ENCODE peak calls at places on chromosomes 4 and X, in five cellular contexts. B is HepG2, R is endothelial cell of umbilical vein, G is H1, C is GM12878. H is an unnamed sample.

GRCh38 chr4:159273841-159274240 is 171.0 kb downstream of the RAPGEF2 start:
- DNase-seq in B (no peak), R (no peak), G (no peak), C (no peak), H (no peak)

GRCh38 chr4:69823481-69824186 is 36.3 kb downstream of the SULT1E1 start:
- DNase-seq in B (peak; percentile 98), R (peak; percentile 76), G (no peak), C (no peak), H (peak; percentile 41)

GRCh38 chrX:64205441-64205734 is at the start of gene AMER1:
- DNase-seq in B (no peak), R (no peak), G (no peak), C (no peak), H (no peak)

GRCh38 chr4:151402150-151402865 is 6.7 kb upstream of the FHIP1A start:
- DNase-seq in B (no peak), R (no peak), G (no peak), C (no peak), H (no peak)

GRCh38 chrX:17375361-17375630 is 296 bp downstream of the NHS start:
- DNase-seq in B (no peak), R (no peak), G (no peak), C (no peak), H (no peak)

GRCh38 chrX:50684871-50685270 is 129.1 kb downstream of the SHROOM4 start:
- DNase-seq in B (no peak), R (peak; percentile 53), G (no peak), C (no peak), H (no peak)

GRCh38 chrX:118550792-118551191 is 55.2 kb downstream of the DOCK11 start:
- DNase-seq in B (no peak), R (no peak), G (no peak), C (no peak), H (no peak)

GRCh38 chr4:184958127-184958806 is 60.0 kb upstream of the HELT start:
- DNase-seq in B (no peak), R (no peak), G (no peak), C (no peak), H (no peak)

GRCh38 chr4:174099712-174100111 is 183.8 kb downstream of the FBXO8 start:
- DNase-seq in B (no peak), R (no peak), G (no peak), C (no peak), H (no peak)

GRCh38 chr4:52715255-52715897 is 35.8 kb downstream of the ERVMER34-1 start:
- DNase-seq in B (no peak), R (no peak), G (no peak), C (no peak), H (no peak)

GRCh38 chrX:116318672-116319071 is 117.7 kb upstream of the SLC6A14 start:
- DNase-seq in B (no peak), R (no peak), G (no peak), C (no peak), H (no peak)

GRCh38 chr4:2284934-2285664 is 23.2 kb upstream of the MXD4 start:
- DNase-seq in B (no peak), R (peak; percentile 58), G (no peak), C (no peak), H (peak; percentile 75)

GRCh38 chrX:134368140-134368539 is 91.8 kb upstream of the HPRT1 start:
- DNase-seq in B (no peak), R (no peak), G (no peak), C (no peak), H (peak; percentile 31)

GRCh38 chr4:152579916-152580315 is 44.0 kb upstream of the FBXW7 start:
- DNase-seq in B (no peak), R (no peak), G (no peak), C (no peak), H (no peak)

GRCh38 chrX:49192722-49193328 is 6.7 kb upstream of the PRICKLE3 start:
- DNase-seq in B (no peak), R (peak; percentile 36), G (no peak), C (no peak), H (peak; percentile 73)

GRCh38 chrX:40299028-40299479 is 201.3 kb upstream of the BCOR start:
- DNase-seq in B (no peak), R (peak; percentile 6), G (peak; percentile 52), C (no peak), H (peak; percentile 41)

GRCh38 chrX:149759824-149760223 is 14.0 kb upstream of the HSFX1 start:
- DNase-seq in B (no peak), R (no peak), G (no peak), C (no peak), H (no peak)

GRCh38 chr4:154743683-154744340 is at the start of gene LRAT:
- DNase-seq in B (no peak), R (no peak), G (peak; percentile 91), C (no peak), H (no peak)

GRCh38 chrX:39427492-39428289 is 626.4 kb downstream of the MID1IP1 start:
- DNase-seq in B (no peak), R (peak; percentile 30), G (no peak), C (no peak), H (peak; percentile 44)

GRCh38 chr4:15318621-15319348 is 109.0 kb upstream of the C1QTNF7 start:
- DNase-seq in B (no peak), R (no peak), G (no peak), C (no peak), H (no peak)

GRCh38 chr4:165326831-165327210 is 648 bp upstream of the MSMO1 start:
- DNase-seq in B (peak; percentile 57), R (no peak), G (no peak), C (no peak), H (peak; percentile 52)

GRCh38 chr4:931194-931959 is 739 bp downstream of the GAK start:
- DNase-seq in B (peak; percentile 9), R (peak; percentile 34), G (no peak), C (no peak), H (peak; percentile 39)

GRCh38 chr4:1226167-1226514 is 22.8 kb downstream of the CTBP1 start:
- DNase-seq in B (no peak), R (no peak), G (no peak), C (no peak), H (no peak)

GRCh38 chr4:146643812-146644401 is 5.2 kb downstream of the POU4F2 start:
- DNase-seq in B (peak; percentile 6), R (peak; percentile 33), G (no peak), C (no peak), H (peak; percentile 13)

GRCh38 chrX:135596495-135596894 is 76.0 kb downstream of the INTS6L start:
- DNase-seq in B (peak; percentile 2), R (peak; percentile 1), G (peak; percentile 55), C (no peak), H (peak; percentile 68)

GRCh38 chrX:47513697-47514085 is 30.7 kb upstream of the ZNF41 start:
- DNase-seq in B (no peak), R (no peak), G (no peak), C (no peak), H (no peak)

GRCh38 chr4:121154103-121154515 is 10.0 kb downstream of the TNIP3 start:
- DNase-seq in B (no peak), R (no peak), G (no peak), C (peak; percentile 24), H (peak; percentile 80)

GRCh38 chr4:76246025-76246424 is 5.5 kb upstream of the FAM47E start:
- DNase-seq in B (no peak), R (no peak), G (no peak), C (no peak), H (no peak)

GRCh38 chr4:55553442-55553841 is 6.7 kb upstream of the CLOCK start:
- DNase-seq in B (peak; percentile 67), R (no peak), G (peak; percentile 48), C (no peak), H (no peak)

GRCh38 chrX:71930298-71930697 is 19.7 kb downstream of the NHSL2 start:
- DNase-seq in B (no peak), R (no peak), G (no peak), C (no peak), H (no peak)

GRCh38 chr4:162457071-162457865 is 293.5 kb upstream of the FSTL5 start:
- DNase-seq in B (no peak), R (no peak), G (no peak), C (no peak), H (no peak)

GRCh38 chr4:176359590-176359989 is 39.8 kb downstream of the SPCS3 start:
- DNase-seq in B (no peak), R (no peak), G (no peak), C (no peak), H (no peak)

GRCh38 chr4:17817027-17817426 is 6.2 kb downstream of the NCAPG start:
- DNase-seq in B (peak; percentile 29), R (peak; percentile 75), G (no peak), C (peak; percentile 41), H (peak; percentile 71)

GRCh38 chr4:133981327-133981726 is 220.3 kb downstream of the PABPC4L start:
- DNase-seq in B (no peak), R (no peak), G (no peak), C (no peak), H (no peak)

GRCh38 chr4:41203169-41203568 is 11.2 kb downstream of the APBB2 start:
- DNase-seq in B (no peak), R (peak; percentile 68), G (no peak), C (no peak), H (no peak)

GRCh38 chr4:139556071-139556734 is at the start of gene SETD7:
- DNase-seq in B (no peak), R (peak; percentile 87), G (peak; percentile 86), C (no peak), H (peak; percentile 77)
- TF ChIP-seq POLR2A in B (no peak), R (peak; percentile 89), G (peak; percentile 68), C (peak; percentile 46), H (peak; percentile 63)

DNA sequence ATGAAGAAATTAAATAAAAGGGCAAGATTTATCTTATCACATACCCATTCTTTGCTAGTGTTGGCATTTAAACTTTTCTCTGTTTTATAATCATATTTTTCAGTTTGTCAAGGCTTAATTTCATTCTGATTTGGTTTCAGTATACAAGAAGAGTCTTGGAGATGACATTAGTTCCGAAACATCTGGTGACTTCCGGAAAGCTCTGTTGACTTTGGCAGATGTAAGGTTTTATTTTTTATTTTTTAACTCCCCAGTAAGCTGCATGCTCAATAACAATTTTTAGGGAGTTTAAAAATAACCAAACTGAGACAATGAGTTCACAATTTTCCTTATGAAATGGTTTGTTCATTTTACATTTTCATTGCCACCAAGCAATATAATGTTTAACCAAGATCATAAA is 39.8 kb downstream of the ANXA3 start:
- DNase-seq in B (no peak), R (peak; percentile 48), G (no peak), C (no peak), H (no peak)
- TF ChIP-seq MAX in B (no peak), R (no peak), G (no peak), C (no peak), H (no peak)

GRCh38 chrX:12951590-12951965 is 23.3 kb upstream of the TMSB4X start:
- DNase-seq in B (no peak), R (no peak), G (no peak), C (no peak), H (peak; percentile 38)

GRCh38 chrX:12949927-12950656 is 24.8 kb upstream of the TMSB4X start:
- DNase-seq in B (no peak), R (peak; percentile 85), G (no peak), C (peak; percentile 99), H (peak; percentile 83)

GRCh38 chrX:12949205-12949926 is 25.5 kb upstream of the TMSB4X start:
- DNase-seq in B (no peak), R (no peak), G (no peak), C (peak; percentile 45), H (no peak)

GRCh38 chrX:12953420-12953819 is 21.5 kb upstream of the TMSB4X start:
- DNase-seq in B (no peak), R (no peak), G (no peak), C (no peak), H (no peak)

GRCh38 chrX:12950851-12951589 is 23.9 kb upstream of the TMSB4X start:
- DNase-seq in B (peak; percentile 26), R (no peak), G (no peak), C (peak; percentile 73), H (peak; percentile 91)
- TF ChIP-seq CTCF in B (peak; percentile 61), R (peak; percentile 29), G (peak; percentile 59), C (peak; percentile 82), H (peak; percentile 85)

GRCh38 chr4:73404042-73404441 is at the start of gene ALB:
- DNase-seq in B (no peak), R (no peak), G (no peak), C (no peak), H (no peak)
- TF ChIP-seq POLR2A in B (peak; percentile 96), R (no peak), G (no peak), C (no peak), H (no peak)